ENCODE peak calls at places on chromosomes 12 and 14, in seven cellular contexts. One of them, this sample, is unnamed.

GRCh38 chr12:3012786-3013185 is 53.6 kb downstream of the TEAD4 start:
- DNase-seq in spleen: no peak
- DNase-seq in GM12891: no peak
- DNase-seq in K562: no peak
- DNase-seq in stomach: no peak
- DNase-seq in HepG2: no peak
- DNase-seq in prostate gland: no peak
- DNase-seq in this sample: no peak

GRCh38 chr12:6613015-6613775 is 6.0 kb upstream of the CHD4 start:
- DNase-seq in prostate gland: peak; percentile 81
- DNase-seq in K562: peak; percentile 82
- DNase-seq in spleen: peak; percentile 88
- DNase-seq in stomach: peak; percentile 79
- DNase-seq in GM12891: no peak
- DNase-seq in HepG2: peak; percentile 62
- DNase-seq in this sample: no peak

GRCh38 chr14:96090441-96091148 is 51.4 kb downstream of the C14orf132 start:
- DNase-seq in prostate gland: no peak
- DNase-seq in K562: no peak
- DNase-seq in HepG2: no peak
- DNase-seq in GM12891: no peak
- DNase-seq in spleen: peak; percentile 72
- DNase-seq in stomach: no peak
- DNase-seq in this sample: no peak

GRCh38 chr14:21036746-21037145 is 2.1 kb upstream of the RNASE13 start:
- DNase-seq in K562: no peak
- DNase-seq in GM12891: no peak
- DNase-seq in spleen: no peak
- DNase-seq in prostate gland: no peak
- DNase-seq in HepG2: no peak
- DNase-seq in stomach: no peak
- DNase-seq in this sample: no peak

GRCh38 chr12:1835178-1836131 is 15.1 kb downstream of the LRTM2 start:
- DNase-seq in prostate gland: no peak
- DNase-seq in K562: no peak
- DNase-seq in spleen: peak; percentile 54
- DNase-seq in HepG2: no peak
- DNase-seq in GM12891: no peak
- DNase-seq in stomach: no peak
- DNase-seq in this sample: no peak

GRCh38 chr12:57086951-57087688 is 1.8 kb upstream of the NAB2 start:
- DNase-seq in HepG2: no peak
- DNase-seq in prostate gland: peak; percentile 90
- DNase-seq in spleen: peak; percentile 96
- DNase-seq in stomach: peak; percentile 83
- DNase-seq in GM12891: no peak
- DNase-seq in K562: peak; percentile 90
- DNase-seq in this sample: peak; percentile 96

GRCh38 chr12:54134850-54135249 is 53.9 kb downstream of the SMUG1 start:
- DNase-seq in HepG2: no peak
- DNase-seq in spleen: no peak
- DNase-seq in GM12891: no peak
- DNase-seq in K562: no peak
- DNase-seq in stomach: no peak
- DNase-seq in prostate gland: no peak
- DNase-seq in this sample: no peak

GRCh38 chr12:60335765-60336164 is 739.9 kb downstream of the SLC16A7 start:
- DNase-seq in stomach: no peak
- DNase-seq in spleen: no peak
- DNase-seq in HepG2: no peak
- DNase-seq in K562: no peak
- DNase-seq in GM12891: no peak
- DNase-seq in prostate gland: no peak
- DNase-seq in this sample: no peak

GRCh38 chr14:97580923-97581495 is 783.8 kb downstream of the VRK1 start:
- DNase-seq in spleen: no peak
- DNase-seq in HepG2: no peak
- DNase-seq in K562: no peak
- DNase-seq in prostate gland: no peak
- DNase-seq in GM12891: no peak
- DNase-seq in stomach: no peak
- DNase-seq in this sample: no peak

GRCh38 chr12:104498211-104498801 is 41.6 kb downstream of the CHST11 start:
- DNase-seq in prostate gland: no peak
- DNase-seq in K562: no peak
- DNase-seq in spleen: no peak
- DNase-seq in stomach: no peak
- DNase-seq in GM12891: no peak
- DNase-seq in HepG2: no peak
- DNase-seq in this sample: no peak

GRCh38 chr14:76829016-76829365 is 2.8 kb downstream of the LRRC74A start:
- DNase-seq in spleen: no peak
- DNase-seq in HepG2: no peak
- DNase-seq in GM12891: no peak
- DNase-seq in stomach: no peak
- DNase-seq in K562: no peak
- DNase-seq in prostate gland: no peak
- DNase-seq in this sample: no peak

GRCh38 chr14:61581955-61582615 is 113.2 kb upstream of the HIF1A start:
- DNase-seq in prostate gland: no peak
- DNase-seq in HepG2: no peak
- DNase-seq in K562: no peak
- DNase-seq in GM12891: no peak
- DNase-seq in spleen: no peak
- DNase-seq in stomach: no peak
- DNase-seq in this sample: no peak

GRCh38 chr12:32826807-32827412 is 69.7 kb downstream of the PKP2 start:
- DNase-seq in GM12891: no peak
- DNase-seq in stomach: no peak
- DNase-seq in K562: no peak
- DNase-seq in prostate gland: no peak
- DNase-seq in spleen: no peak
- DNase-seq in HepG2: no peak
- DNase-seq in this sample: no peak

GRCh38 chr14:22560638-22561365 is 28.2 kb downstream of the DAD1 start:
- DNase-seq in K562: peak; percentile 46
- DNase-seq in prostate gland: peak; percentile 47
- DNase-seq in HepG2: peak; percentile 85
- DNase-seq in GM12891: no peak
- DNase-seq in stomach: peak; percentile 85
- DNase-seq in spleen: no peak
- DNase-seq in this sample: no peak

GRCh38 chr12:54032627-54033100 is at the start of gene HOXC5:
- DNase-seq in spleen: peak; percentile 84
- DNase-seq in stomach: peak; percentile 84
- DNase-seq in K562: peak; percentile 86
- DNase-seq in HepG2: peak; percentile 32
- DNase-seq in GM12891: peak; percentile 67
- DNase-seq in prostate gland: peak; percentile 43
- DNase-seq in this sample: no peak

GRCh38 chr12:89245090-89245489 is 107.2 kb downstream of the DUSP6 start:
- DNase-seq in spleen: no peak
- DNase-seq in GM12891: no peak
- DNase-seq in K562: no peak
- DNase-seq in prostate gland: no peak
- DNase-seq in stomach: no peak
- DNase-seq in HepG2: no peak
- DNase-seq in this sample: no peak

GRCh38 chr12:65510584-65511050 is 232.1 kb downstream of the MSRB3 start:
- DNase-seq in HepG2: peak; percentile 88
- DNase-seq in GM12891: no peak
- DNase-seq in stomach: peak; percentile 51
- DNase-seq in spleen: no peak
- DNase-seq in prostate gland: no peak
- DNase-seq in K562: no peak
- DNase-seq in this sample: no peak

GRCh38 chr12:11746940-11747716 is 97.7 kb downstream of the ETV6 start:
- DNase-seq in stomach: no peak
- DNase-seq in GM12891: no peak
- DNase-seq in prostate gland: no peak
- DNase-seq in HepG2: no peak
- DNase-seq in spleen: no peak
- DNase-seq in K562: no peak
- DNase-seq in this sample: no peak
- TF ChIP-seq POLR2A in stomach: no peak
- TF ChIP-seq POLR2A in GM12891: peak; percentile 51
- TF ChIP-seq POLR2A in prostate gland: no peak
- TF ChIP-seq POLR2A in HepG2: no peak
- TF ChIP-seq POLR2A in spleen: no peak
- TF ChIP-seq POLR2A in K562: no peak
- TF ChIP-seq POLR2A in this sample: no peak

GRCh38 chr12:111569363-111570089 is 29.6 kb downstream of the ATXN2 start:
- DNase-seq in spleen: no peak
- DNase-seq in prostate gland: no peak
- DNase-seq in K562: no peak
- DNase-seq in HepG2: no peak
- DNase-seq in GM12891: no peak
- DNase-seq in stomach: no peak
- DNase-seq in this sample: no peak

GRCh38 chr12:111574797-111575443 is 24.2 kb downstream of the ATXN2 start:
- DNase-seq in prostate gland: no peak
- DNase-seq in K562: no peak
- DNase-seq in HepG2: no peak
- DNase-seq in spleen: no peak
- DNase-seq in stomach: no peak
- DNase-seq in GM12891: no peak
- DNase-seq in this sample: no peak

GRCh38 chr12:111570090-111570961 is 28.8 kb downstream of the ATXN2 start:
- DNase-seq in K562: no peak
- DNase-seq in HepG2: no peak
- DNase-seq in GM12891: no peak
- DNase-seq in prostate gland: no peak
- DNase-seq in spleen: no peak
- DNase-seq in stomach: no peak
- DNase-seq in this sample: no peak
- TF ChIP-seq POLR2AphosphoS5 in K562: no peak
- TF ChIP-seq POLR2AphosphoS5 in HepG2: no peak
- TF ChIP-seq POLR2AphosphoS5 in GM12891: no peak
- TF ChIP-seq POLR2AphosphoS5 in prostate gland: no peak
- TF ChIP-seq POLR2AphosphoS5 in spleen: no peak
- TF ChIP-seq POLR2AphosphoS5 in stomach: no peak
- TF ChIP-seq POLR2AphosphoS5 in this sample: no peak

DNA sequence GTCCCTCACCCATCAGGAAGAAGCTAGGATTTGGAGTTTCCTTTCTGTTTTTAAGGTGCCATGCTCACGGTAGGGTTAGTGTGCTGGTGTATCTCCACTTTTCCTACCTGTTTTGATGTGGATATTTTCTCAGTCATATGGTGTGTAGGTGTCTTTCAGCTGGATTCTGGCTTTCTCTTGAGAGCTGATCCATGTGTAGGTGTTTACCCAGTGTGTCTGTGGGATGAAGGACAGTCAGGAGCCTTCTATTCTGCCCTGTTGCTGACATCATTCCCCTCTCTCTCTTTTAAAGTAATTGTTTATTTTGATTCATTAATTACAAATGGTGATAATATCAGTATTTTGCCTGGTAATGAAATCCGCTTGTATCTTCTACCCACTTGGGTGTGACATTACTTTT is 22.8 kb downstream of the TMX1 start:
- DNase-seq in stomach: no peak
- DNase-seq in HepG2: no peak
- DNase-seq in GM12891: no peak
- DNase-seq in prostate gland: no peak
- DNase-seq in K562: no peak
- DNase-seq in spleen: no peak
- DNase-seq in this sample: no peak
- TF ChIP-seq POLR2A in stomach: no peak
- TF ChIP-seq POLR2A in HepG2: no peak
- TF ChIP-seq POLR2A in GM12891: no peak
- TF ChIP-seq POLR2A in prostate gland: no peak
- TF ChIP-seq POLR2A in K562: no peak
- TF ChIP-seq POLR2A in spleen: no peak
- TF ChIP-seq POLR2A in this sample: no peak

GRCh38 chr12:55829967-55830600 is 697 bp upstream of the DNAJC14 start:
- DNase-seq in prostate gland: peak; percentile 27
- DNase-seq in K562: peak; percentile 60
- DNase-seq in HepG2: no peak
- DNase-seq in stomach: peak; percentile 58
- DNase-seq in GM12891: peak; percentile 57
- DNase-seq in spleen: peak; percentile 93
- DNase-seq in this sample: no peak
- TF ChIP-seq POLR2AphosphoS5 in prostate gland: no peak
- TF ChIP-seq POLR2AphosphoS5 in K562: no peak
- TF ChIP-seq POLR2AphosphoS5 in HepG2: peak; percentile 74
- TF ChIP-seq POLR2AphosphoS5 in stomach: no peak
- TF ChIP-seq POLR2AphosphoS5 in GM12891: no peak
- TF ChIP-seq POLR2AphosphoS5 in spleen: no peak
- TF ChIP-seq POLR2AphosphoS5 in this sample: peak; percentile 77

DNA sequence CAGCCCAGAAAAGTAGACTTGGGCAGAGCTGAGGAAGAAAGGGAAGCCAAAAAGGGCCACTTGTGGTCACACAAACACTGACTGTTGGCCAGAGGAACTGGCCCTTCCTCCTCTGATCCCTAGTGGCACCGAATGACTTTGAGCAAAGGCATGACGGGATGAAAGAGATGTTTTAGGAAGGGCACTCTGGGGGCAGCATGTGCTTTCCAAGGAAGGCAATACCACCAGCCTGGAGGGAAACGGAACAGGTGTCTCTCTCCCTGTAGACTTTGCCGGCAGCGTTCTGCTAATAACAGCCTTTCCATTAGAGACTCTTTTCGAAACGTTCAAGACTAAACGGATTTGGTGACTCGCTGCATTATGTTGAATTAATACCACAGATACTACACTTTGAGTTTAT is 12.3 kb upstream of the FBXO21 start:
- DNase-seq in HepG2: no peak
- DNase-seq in prostate gland: no peak
- DNase-seq in spleen: peak; percentile 24
- DNase-seq in stomach: no peak
- DNase-seq in K562: no peak
- DNase-seq in GM12891: no peak
- DNase-seq in this sample: no peak
- TF ChIP-seq POLR2A in HepG2: no peak
- TF ChIP-seq POLR2A in prostate gland: no peak
- TF ChIP-seq POLR2A in spleen: no peak
- TF ChIP-seq POLR2A in stomach: no peak
- TF ChIP-seq POLR2A in K562: no peak
- TF ChIP-seq POLR2A in GM12891: no peak
- TF ChIP-seq POLR2A in this sample: no peak